ENCODE peak calls at places on chromosomes 7 and 10, in seven cellular contexts. W is thyroid gland, R is gastrocnemius medialis, E is tibial nerve, J is lower leg skin, Q is ovary, T is IMR-90. F is an unnamed sample.
A peak's percentile ranks its signal among the peaks of the same experiment; 100 is the strongest.

GRCh38 chr7:73304071-73304470 is 4.6 kb downstream of the NSUN5 start:
- DNase-seq in W (no peak), R (no peak), E (no peak), J (no peak), Q (no peak), T (no peak), F (no peak)

GRCh38 chr7:3272691-3273141 is 28.3 kb upstream of the SDK1 start:
- DNase-seq in W (no peak), R (no peak), E (no peak), J (no peak), Q (no peak), T (peak; percentile 96), F (peak; percentile 50)

GRCh38 chr10:4717670-4718069 is 108.3 kb upstream of the AKR1E2 start:
- DNase-seq in W (no peak), R (no peak), E (no peak), J (no peak), Q (no peak), T (no peak), F (no peak)

GRCh38 chr10:66538352-66538751 is 387.5 kb upstream of the LRRTM3 start:
- DNase-seq in W (no peak), R (no peak), E (no peak), J (no peak), Q (no peak), T (no peak), F (no peak)

GRCh38 chr10:50585921-50586739 is 37.6 kb downstream of the SGMS1 start:
- DNase-seq in W (no peak), R (no peak), E (no peak), J (peak; percentile 51), Q (no peak), T (peak; percentile 68), F (peak; percentile 41)

GRCh38 chr7:14305233-14305866 is 315.9 kb upstream of the ETV1 start:
- DNase-seq in W (no peak), R (no peak), E (no peak), J (no peak), Q (no peak), T (no peak), F (no peak)

GRCh38 chr10:3533296-3533695 is 251.7 kb downstream of the KLF6 start:
- DNase-seq in W (no peak), R (no peak), E (no peak), J (no peak), Q (no peak), T (no peak), F (no peak)

GRCh38 chr7:94223375-94224084 is 171.2 kb upstream of the COL1A2 start:
- DNase-seq in W (no peak), R (no peak), E (no peak), J (no peak), Q (no peak), T (peak; percentile 69), F (peak; percentile 9)

GRCh38 chr10:78717200-78717599 is 351.6 kb upstream of the ZMIZ1 start:
- DNase-seq in W (no peak), R (peak; percentile 21), E (no peak), J (peak; percentile 24), Q (no peak), T (peak; percentile 73), F (no peak)

GRCh38 chr7:105267244-105267643 is 121.5 kb downstream of the SRPK2 start:
- DNase-seq in W (no peak), R (no peak), E (no peak), J (no peak), Q (no peak), T (peak; percentile 46), F (no peak)

GRCh38 chr7:13920053-13920697 is 69.3 kb downstream of the ETV1 start:
- DNase-seq in W (no peak), R (no peak), E (peak; percentile 41), J (no peak), Q (no peak), T (peak; percentile 100), F (peak; percentile 55)

GRCh38 chr10:44391981-44392380 is 7.1 kb upstream of the CXCL12 start:
- DNase-seq in W (no peak), R (no peak), E (no peak), J (no peak), Q (no peak), T (no peak), F (no peak)

GRCh38 chr10:1346201-1346600 is 290.0 kb downstream of the WDR37 start:
- DNase-seq in W (no peak), R (no peak), E (no peak), J (no peak), Q (no peak), T (no peak), F (no peak)

GRCh38 chr7:47962262-47962661 is 14.0 kb upstream of the PKD1L1 start:
- DNase-seq in W (no peak), R (no peak), E (no peak), J (no peak), Q (no peak), T (no peak), F (no peak)

GRCh38 chr7:47967123-47967522 is 12.3 kb downstream of the HUS1 start:
- DNase-seq in W (no peak), R (no peak), E (no peak), J (no peak), Q (no peak), T (no peak), F (no peak)

GRCh38 chr7:47967708-47968107 is 11.7 kb downstream of the HUS1 start:
- DNase-seq in W (no peak), R (no peak), E (no peak), J (no peak), Q (no peak), T (peak; percentile 67), F (no peak)

GRCh38 chr7:47968852-47969774 is 10.3 kb downstream of the HUS1 start:
- DNase-seq in W (peak; percentile 47), R (no peak), E (peak; percentile 50), J (no peak), Q (peak; percentile 64), T (peak; percentile 74), F (peak; percentile 87)

DNA sequence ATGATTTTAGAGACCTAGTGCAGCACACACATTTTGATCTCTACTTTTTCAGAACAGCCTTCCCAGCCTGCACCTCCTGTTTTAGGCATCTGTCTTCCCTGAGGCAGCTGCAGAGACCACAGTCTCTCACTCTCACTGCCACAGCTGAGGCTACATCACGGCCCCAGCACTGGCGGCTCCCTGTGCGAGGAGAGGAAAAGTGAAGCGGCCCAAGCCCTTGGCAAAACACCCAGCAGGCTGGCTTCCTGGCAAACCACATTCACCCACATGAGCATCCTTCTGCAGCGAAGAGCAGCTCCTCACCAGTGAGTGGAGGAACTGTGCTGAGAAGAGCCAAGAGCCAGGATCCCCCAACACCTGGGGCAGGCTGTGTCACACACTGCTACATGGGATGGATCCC is 14.0 kb downstream of the HUS1 start:
- DNase-seq in W (no peak), R (no peak), E (no peak), J (no peak), Q (no peak), T (no peak), F (no peak)
- TF ChIP-seq POLR2A in W (no peak), R (no peak), E (no peak), J (no peak), Q (no peak), T (no peak), F (no peak)

DNA sequence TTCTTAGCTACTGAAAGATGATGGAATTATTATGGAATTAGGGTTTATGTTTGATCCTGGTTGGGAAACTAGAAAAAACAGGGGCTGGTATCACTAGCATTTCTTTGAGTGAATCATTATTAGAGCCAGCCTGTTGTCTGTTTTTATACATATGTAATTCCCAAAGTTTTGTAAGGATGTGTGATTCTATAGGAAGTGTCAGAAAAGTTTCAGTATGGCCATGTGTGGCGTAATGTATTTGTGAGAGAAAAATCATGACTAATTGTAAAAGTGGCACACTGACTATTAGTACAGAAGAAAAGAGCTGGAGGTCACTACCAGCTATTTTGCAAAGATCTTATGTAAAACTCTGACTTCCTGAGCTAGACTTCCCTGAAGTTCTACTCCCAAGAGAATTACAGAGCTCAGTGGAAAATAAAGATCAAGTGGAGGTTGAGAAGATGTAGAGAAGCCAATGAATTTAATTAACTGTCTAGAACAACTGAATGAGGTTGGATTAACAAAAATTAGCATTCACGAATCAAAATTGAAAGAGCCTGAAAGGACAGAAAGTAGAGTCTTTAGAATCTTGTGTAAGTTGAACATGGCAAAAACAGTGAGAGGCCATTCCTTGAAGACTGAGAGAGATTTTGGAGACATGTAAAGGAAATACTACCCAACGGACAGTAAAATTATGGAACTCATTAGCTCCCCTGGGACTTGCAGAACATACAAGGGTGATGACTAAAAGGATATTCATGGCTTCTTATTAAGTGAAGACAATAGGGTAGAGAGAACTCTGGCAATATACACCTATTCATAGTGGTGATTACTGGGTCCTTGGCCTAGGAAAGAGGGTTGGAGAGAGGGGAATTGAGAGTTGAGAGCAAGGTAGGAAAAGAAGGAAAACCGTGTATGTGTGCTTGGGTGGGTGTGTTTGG is 12.5 kb downstream of the ZNF365 start:
- DNase-seq in W (no peak), R (no peak), E (no peak), J (no peak), Q (no peak), T (peak; percentile 30), F (no peak)
- TF ChIP-seq POLR2A in W (no peak), R (no peak), E (no peak), J (no peak), Q (no peak), T (no peak), F (no peak)

DNA sequence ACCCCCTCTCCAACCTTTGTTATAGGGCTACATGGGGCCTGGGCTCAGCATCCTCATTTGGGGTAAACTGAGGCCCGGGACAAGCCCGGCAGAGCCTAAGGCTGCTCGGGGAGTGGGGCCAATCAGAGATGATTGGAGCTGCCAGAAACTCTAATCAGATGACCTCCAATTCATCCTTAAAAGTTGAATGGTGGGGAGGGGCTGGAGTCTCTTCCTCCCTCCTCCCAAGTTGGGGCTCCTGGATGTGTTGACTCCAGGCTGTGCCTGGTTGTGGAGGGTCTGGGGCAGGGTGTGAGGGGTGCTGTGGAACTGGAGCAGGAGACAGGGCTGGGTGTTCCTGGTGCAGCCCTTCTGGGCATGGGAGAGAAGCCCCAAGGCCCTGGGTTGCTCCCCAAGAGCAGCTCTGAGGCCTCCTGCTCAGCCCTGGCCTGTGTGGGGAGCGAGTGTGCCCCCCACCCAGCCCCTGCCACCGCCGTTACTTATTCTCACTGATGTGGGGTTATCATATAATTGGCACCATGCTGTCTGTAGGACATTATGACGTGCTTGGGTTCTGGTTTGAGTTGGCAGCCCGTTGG is 2.1 kb downstream of the BHLHA15 start:
- DNase-seq in W (no peak), R (no peak), E (no peak), J (no peak), Q (peak; percentile 19), T (no peak), F (no peak)
- TF ChIP-seq POLR2A in W (no peak), R (no peak), E (no peak), J (no peak), Q (no peak), T (no peak), F (no peak)

GRCh38 chr10:14128519-14128918 is 202.2 kb downstream of the FRMD4A start:
- DNase-seq in W (no peak), R (no peak), E (no peak), J (no peak), Q (no peak), T (no peak), F (no peak)

GRCh38 chr10:14129770-14130169 is 201.0 kb downstream of the FRMD4A start:
- DNase-seq in W (no peak), R (no peak), E (no peak), J (no peak), Q (no peak), T (no peak), F (no peak)

GRCh38 chr10:14125564-14125963 is 205.2 kb downstream of the FRMD4A start:
- DNase-seq in W (no peak), R (no peak), E (no peak), J (no peak), Q (no peak), T (no peak), F (no peak)

GRCh38 chr10:14124951-14125350 is 205.8 kb downstream of the FRMD4A start:
- DNase-seq in W (no peak), R (no peak), E (no peak), J (no peak), Q (no peak), T (peak; percentile 46), F (no peak)

GRCh38 chr10:14126697-14127440 is 203.9 kb downstream of the FRMD4A start:
- DNase-seq in W (peak; percentile 12), R (no peak), E (no peak), J (no peak), Q (no peak), T (peak; percentile 67), F (peak; percentile 7)
- TF ChIP-seq POLR2A in W (no peak), R (no peak), E (no peak), J (no peak), Q (no peak), T (no peak), F (no peak)

F was measured in H54.